ENCODE peak calls at places on chromosomes 5 and 9, in four cellular contexts. M is GM12878, Q is HCT116, G is H1. X is an unnamed sample.
A peak's percentile ranks its signal among the peaks of the same experiment; 100 is the strongest.

GRCh38 chr5:82255844-82256243 is 22.3 kb downstream of the RPS23 start:
- DNase-seq in M (no peak), Q (no peak), G (no peak), X (no peak)

GRCh38 chr9:115058684-115059315 is 59.2 kb downstream of the TNC start:
- DNase-seq in M (no peak), Q (no peak), G (no peak), X (no peak)

GRCh38 chr9:91195372-91196012 is 166.2 kb downstream of the AUH start:
- DNase-seq in M (no peak), Q (no peak), G (peak; percentile 38), X (no peak)

GRCh38 chr5:42894057-42894456 is 82.4 kb upstream of the SELENOP start:
- DNase-seq in M (no peak), Q (no peak), G (peak; percentile 88), X (no peak)

GRCh38 chr5:177473461-177473991 is at the start of gene DBN1:
- DNase-seq in M (no peak), Q (no peak), G (peak; percentile 74), X (no peak)

GRCh38 chr5:32024751-32025150 is 149.4 kb downstream of the GOLPH3 start:
- DNase-seq in M (no peak), Q (no peak), G (no peak), X (no peak)

GRCh38 chr5:178577944-178578343 is 12.2 kb downstream of the COL23A1 start:
- DNase-seq in M (no peak), Q (no peak), G (peak; percentile 41), X (no peak)

GRCh38 chr5:175478008-175478383 is 364 bp upstream of the SFXN1 start:
- DNase-seq in M (no peak), Q (no peak), G (no peak), X (no peak)

GRCh38 chr5:145237843-145238242 is 597.3 kb downstream of the PRELID2 start:
- DNase-seq in M (no peak), Q (peak; percentile 69), G (peak; percentile 68), X (peak; percentile 71)

GRCh38 chr5:142952236-142952635 is 182.1 kb downstream of the ARHGAP26 start:
- DNase-seq in M (no peak), Q (no peak), G (no peak), X (no peak)

GRCh38 chr5:157245477-157245876 is 20.4 kb upstream of the CYFIP2 start:
- DNase-seq in M (no peak), Q (no peak), G (no peak), X (no peak)

DNA sequence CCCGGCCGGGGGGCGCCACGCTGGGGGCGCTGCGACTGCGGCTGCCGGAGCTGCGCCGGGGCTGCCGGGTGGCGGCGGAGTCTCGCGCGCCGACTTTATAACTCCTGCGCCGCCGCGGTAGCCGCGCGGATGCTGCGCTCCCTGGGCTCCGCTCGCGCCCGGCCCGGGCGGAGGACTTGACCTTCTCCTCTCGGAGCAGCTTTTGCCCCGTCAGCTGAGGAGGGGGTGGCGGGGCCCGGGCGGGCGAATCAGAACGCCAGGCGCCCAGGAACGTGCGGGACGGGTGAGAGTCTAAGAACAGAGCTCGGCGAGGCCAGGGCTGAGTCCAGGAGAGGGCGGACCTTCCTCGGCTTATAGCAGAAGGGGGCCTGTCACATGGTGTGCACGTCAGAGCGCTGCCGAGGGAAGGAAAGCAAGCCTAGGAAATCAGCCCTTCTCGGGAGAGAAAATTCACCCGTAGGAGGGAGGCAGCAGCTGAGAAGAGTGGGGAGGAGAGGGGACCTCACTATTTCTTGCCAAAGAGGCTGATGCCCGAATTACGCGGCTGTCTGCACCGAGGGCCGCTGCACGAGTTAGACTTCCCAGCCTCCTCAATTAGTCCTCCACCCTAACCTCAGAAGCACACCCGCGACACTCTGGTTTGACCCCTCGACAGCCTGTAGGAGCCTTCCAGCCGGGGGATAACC is at the start of gene FOXD1:
- DNase-seq in M (no peak), Q (peak; percentile 92), G (peak; percentile 88), X (no peak)
- TF ChIP-seq ZNF274 in M (no peak), Q (no peak), G (no peak), X (no peak)

GRCh38 chr9:123637596-123637939 is 281.6 kb downstream of the CRB2 start:
- DNase-seq in M (no peak), Q (no peak), G (no peak), X (no peak)
- H3K4me3 ChIP-seq in M (no peak overlapping the region), Q (no peak overlapping the region), G (no peak overlapping the region), X (no peak overlapping the region)

GRCh38 chr9:4704129-4704528 is 24.8 kb downstream of the CDC37L1 start:
- DNase-seq in M (no peak), Q (no peak), G (no peak), X (no peak)

GRCh38 chr9:4700932-4701331 is 21.6 kb downstream of the CDC37L1 start:
- DNase-seq in M (no peak), Q (no peak), G (no peak), X (no peak)

GRCh38 chr9:4700093-4700492 is 20.7 kb downstream of the CDC37L1 start:
- DNase-seq in M (no peak), Q (no peak), G (no peak), X (no peak)
- H3K36me3 ChIP-seq in M (no peaks in the 10 kb centered on the region), Q (peaks cover 13% of the 10 kb centered on the region), G (peaks cover 12% of the 10 kb centered on the region), X (peaks cover 68% of the 10 kb centered on the region)

DNA sequence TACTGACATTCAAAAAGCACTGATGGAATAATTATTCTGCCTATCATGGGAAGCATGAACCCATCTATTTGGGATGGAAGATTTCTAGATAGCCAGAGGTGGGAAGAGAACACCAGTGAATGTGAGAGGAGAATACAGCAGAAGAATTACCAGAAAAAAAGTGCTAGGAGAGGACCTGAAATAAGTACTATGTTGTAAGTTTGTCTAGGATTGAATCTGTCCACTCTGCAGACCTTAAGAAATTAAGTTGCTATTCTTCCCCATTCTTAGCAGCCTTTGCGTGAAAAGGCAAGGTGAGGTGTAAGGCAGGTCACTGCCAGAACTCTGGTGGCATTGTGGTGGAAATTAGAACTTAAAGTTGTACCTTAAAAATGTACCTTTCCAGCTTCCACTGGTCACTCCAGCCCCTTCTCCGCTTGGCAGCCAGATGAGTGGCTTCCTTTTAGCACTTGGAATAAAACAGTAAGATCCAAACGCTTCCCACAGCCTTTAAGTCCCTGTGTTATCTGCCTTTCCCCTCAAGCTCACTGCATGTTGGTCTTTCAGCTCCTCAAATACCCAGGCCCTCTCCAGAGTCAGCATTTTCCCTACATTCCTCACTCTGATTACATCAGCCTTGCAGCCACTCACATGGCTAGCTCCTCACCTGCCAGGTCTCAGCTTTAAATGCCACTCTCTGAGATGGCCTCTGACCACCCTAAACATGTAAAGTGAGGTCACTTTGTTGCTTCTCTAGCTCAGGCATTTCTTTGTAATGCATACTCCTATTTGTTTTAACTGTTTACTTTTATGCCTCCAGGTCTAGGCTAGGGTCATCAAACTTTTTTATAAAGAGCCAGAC is 253.0 kb downstream of the EPB41L4A start:
- DNase-seq in M (no peak), Q (no peak), G (no peak), X (peak; percentile 52)
- TF ChIP-seq ZNF274 in M (no peak), Q (no peak), G (no peak), X (no peak)

GRCh38 chr5:172845190-172845975 is 11.3 kb downstream of the ERGIC1 start:
- DNase-seq in M (no peak), Q (no peak), G (no peak), X (no peak)
- H3K4me3 ChIP-seq in M (no peak overlapping the region), Q (no peak overlapping the region), G (no peak overlapping the region), X (no peak overlapping the region)

GRCh38 chr9:15469862-15470261 is 40.9 kb downstream of the PSIP1 start:
- DNase-seq in M (no peak), Q (no peak), G (no peak), X (no peak)

GRCh38 chr9:15468113-15468512 is 42.7 kb downstream of the PSIP1 start:
- DNase-seq in M (no peak), Q (no peak), G (no peak), X (no peak)

GRCh38 chr9:15469406-15469805 is 41.4 kb downstream of the PSIP1 start:
- DNase-seq in M (no peak), Q (no peak), G (no peak), X (no peak)
- H3K36me3 ChIP-seq in M (peaks cover 5% of the 10 kb centered on the region), Q (peaks cover 31% of the 10 kb centered on the region), G (peaks cover 89% of the 10 kb centered on the region), X (peaks cover 81% of the 10 kb centered on the region)

DNA sequence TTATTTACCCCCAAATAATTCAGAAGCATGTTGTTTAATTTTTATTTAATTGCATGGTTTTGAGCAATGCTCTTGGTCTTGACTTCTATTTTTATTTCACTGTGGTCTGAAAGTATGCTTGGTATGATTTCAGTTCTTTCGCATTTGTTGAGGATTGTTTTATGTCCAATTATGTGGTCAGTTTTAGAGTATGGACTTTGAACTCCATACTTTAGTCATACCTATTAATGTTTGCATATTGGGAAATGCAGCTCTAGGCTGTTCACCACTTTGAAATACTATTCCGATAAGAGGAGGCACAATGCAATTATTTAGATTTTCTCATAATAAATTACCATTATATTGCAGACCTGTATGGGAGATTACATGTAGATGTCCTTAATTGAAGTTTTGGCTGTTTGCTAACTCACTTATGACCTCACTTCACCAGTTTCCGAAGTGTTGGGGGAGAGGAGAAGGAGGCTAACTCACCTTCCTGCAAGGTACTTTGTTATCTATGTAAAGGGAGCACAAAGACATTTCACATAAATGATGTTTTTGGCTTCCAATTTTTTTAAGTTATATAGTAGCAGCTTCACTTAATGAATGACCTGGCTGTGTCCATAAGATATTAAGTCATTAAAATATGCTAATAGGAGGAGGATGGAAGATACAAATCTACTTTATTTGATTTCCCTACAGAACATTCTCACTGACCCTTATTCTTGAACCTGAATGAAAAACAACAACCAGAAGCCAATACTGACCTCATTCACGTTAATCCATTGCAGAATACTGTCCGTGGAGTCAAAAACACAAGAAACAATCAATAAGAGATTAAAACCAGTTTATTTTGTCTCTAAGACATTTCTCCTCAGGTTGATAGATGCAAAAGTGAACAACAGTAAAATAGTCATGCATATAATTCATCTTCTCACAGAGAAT is 970.3 kb upstream of the ARRDC3 start:
- DNase-seq in M (no peak), Q (no peak), G (no peak), X (no peak)
- TF ChIP-seq ZNF274 in M (no peak), Q (no peak), G (no peak), X (no peak)

GRCh38 chr9:121261107-121261460 is 6.9 kb upstream of the GSN start:
- DNase-seq in M (no peak), Q (no peak), G (no peak), X (no peak)
- H3K4me3 ChIP-seq in M (no peak overlapping the region), Q (no peak overlapping the region), G (no peak overlapping the region), X (no peak overlapping the region)

DNA sequence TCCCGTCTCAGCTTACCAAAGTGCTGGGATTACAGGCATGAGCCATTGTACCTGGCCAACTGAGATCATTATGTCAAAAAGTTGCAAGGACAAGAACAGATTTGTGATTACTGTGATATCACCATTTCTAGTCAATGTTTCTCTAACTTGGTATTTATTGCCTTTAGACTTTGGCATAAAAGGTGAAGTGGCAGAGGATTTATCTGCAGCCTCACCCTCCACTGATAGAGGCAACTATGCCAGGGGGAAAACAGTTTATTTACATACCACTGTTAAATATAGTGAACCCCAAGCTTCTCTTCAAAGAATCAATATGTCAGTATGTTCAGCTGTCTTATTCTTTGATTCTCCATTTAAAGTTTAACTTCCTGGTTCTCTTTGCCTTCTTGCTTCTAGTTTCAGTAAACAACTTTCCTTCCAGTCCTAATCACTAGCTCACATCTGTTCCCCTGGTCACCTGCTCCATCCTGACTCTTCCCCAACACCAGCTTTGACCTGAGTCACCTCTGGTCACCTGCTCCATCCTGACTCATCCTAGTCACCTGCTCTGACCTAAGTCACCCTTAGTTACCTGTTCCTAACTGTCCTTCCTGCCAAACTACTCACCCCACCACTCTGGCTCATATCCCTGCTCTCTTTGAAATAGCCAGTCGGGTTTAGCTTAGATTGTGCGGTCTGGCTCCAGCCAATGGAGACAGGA is 29.9 kb downstream of the SEMA6A start:
- DNase-seq in M (no peak), Q (no peak), G (no peak), X (no peak)
- H3K36me3 ChIP-seq in M (no peaks in the 10 kb centered on the region), Q (no peaks in the 10 kb centered on the region), G (peaks cover 3% of the 10 kb centered on the region), X (peaks cover 18% of the 10 kb centered on the region)

GRCh38 chr9:134689320-134690181 is 47.9 kb downstream of the COL5A1 start:
- DNase-seq in M (no peak), Q (peak; percentile 29), G (peak; percentile 90), X (no peak)
- TF ChIP-seq ZNF274 in M (no peak), Q (no peak), G (no peak), X (no peak)

X was measured in NT2/D1.